ENCODE peak calls at places on chromosomes 16 and 17, in six cellular contexts. R is heart left ventricle, X is WERI-Rb-1, O is astrocyte of the spinal cord, I is retinal pigment epithelial cell, V is suprapubic skin. U is an unnamed sample.

GRCh38 chr17:79047291-79047920 is 23.4 kb downstream of the C1QTNF1 start:
- DNase-seq in R (no peak), I (no peak), X (no peak), V (no peak), O (no peak), U (no peak)

GRCh38 chr17:4599505-4600281 is 15.4 kb downstream of the SMTNL2 start:
- DNase-seq in V (no peak), I (no peak), O (peak; percentile 53), R (peak; percentile 71), X (peak; percentile 75), U (no peak)

GRCh38 chr16:67549240-67549639 is 13.1 kb upstream of the CTCF start:
- DNase-seq in I (no peak), X (no peak), O (no peak), V (no peak), R (no peak), U (no peak)

GRCh38 chr17:35094902-35095301 is 24.8 kb downstream of the RAD51D start:
- DNase-seq in O (peak; percentile 85), R (no peak), X (no peak), I (no peak), V (no peak), U (peak; percentile 60)

GRCh38 chr17:63774141-63774981 is at the start of gene DDX42:
- DNase-seq in X (peak; percentile 96), R (peak; percentile 93), V (peak; percentile 93), O (peak; percentile 70), I (peak; percentile 24), U (peak; percentile 22)

GRCh38 chr17:50833396-50834125 is 1.8 kb upstream of the WFIKKN2 start:
- DNase-seq in I (no peak), R (no peak), V (no peak), X (peak; percentile 93), O (no peak), U (no peak)

GRCh38 chr16:67397812-67398545 is 4.7 kb upstream of the TPPP3 start:
- DNase-seq in R (no peak), I (no peak), X (no peak), O (no peak), V (no peak), U (no peak)

GRCh38 chr16:27318399-27319256 is 4.9 kb downstream of the IL4R start:
- DNase-seq in R (peak; percentile 72), O (peak; percentile 70), I (no peak), V (peak; percentile 81), X (no peak), U (no peak)

GRCh38 chr17:34841467-34841866 is 119.8 kb downstream of the CCT6B start:
- DNase-seq in V (no peak), R (no peak), I (no peak), X (no peak), O (no peak), U (no peak)

GRCh38 chr17:35559495-35559894 is 1.1 kb downstream of the SLFN14 start:
- DNase-seq in V (no peak), R (no peak), I (no peak), O (no peak), X (no peak), U (no peak)

GRCh38 chr17:41659813-41660212 is 28.9 kb upstream of the EIF1 start:
- DNase-seq in X (no peak), O (no peak), V (no peak), I (no peak), R (peak; percentile 39), U (no peak)

GRCh38 chr16:83792391-83792790 is 15.4 kb upstream of the HSBP1 start:
- DNase-seq in R (no peak), V (no peak), O (no peak), X (peak; percentile 8), I (no peak), U (no peak)
- TF ChIP-seq CTCF in R (no peak), V (no peak), O (no peak), X (no peak), I (no peak), U (no peak)

GRCh38 chr17:21005803-21006202 is 37.0 kb downstream of the USP22 start:
- DNase-seq in X (no peak), O (no peak), V (no peak), I (no peak), R (no peak), U (no peak)
- TF ChIP-seq CTCF in X (no peak), O (no peak), V (no peak), I (no peak), R (no peak), U (no peak)

DNA sequence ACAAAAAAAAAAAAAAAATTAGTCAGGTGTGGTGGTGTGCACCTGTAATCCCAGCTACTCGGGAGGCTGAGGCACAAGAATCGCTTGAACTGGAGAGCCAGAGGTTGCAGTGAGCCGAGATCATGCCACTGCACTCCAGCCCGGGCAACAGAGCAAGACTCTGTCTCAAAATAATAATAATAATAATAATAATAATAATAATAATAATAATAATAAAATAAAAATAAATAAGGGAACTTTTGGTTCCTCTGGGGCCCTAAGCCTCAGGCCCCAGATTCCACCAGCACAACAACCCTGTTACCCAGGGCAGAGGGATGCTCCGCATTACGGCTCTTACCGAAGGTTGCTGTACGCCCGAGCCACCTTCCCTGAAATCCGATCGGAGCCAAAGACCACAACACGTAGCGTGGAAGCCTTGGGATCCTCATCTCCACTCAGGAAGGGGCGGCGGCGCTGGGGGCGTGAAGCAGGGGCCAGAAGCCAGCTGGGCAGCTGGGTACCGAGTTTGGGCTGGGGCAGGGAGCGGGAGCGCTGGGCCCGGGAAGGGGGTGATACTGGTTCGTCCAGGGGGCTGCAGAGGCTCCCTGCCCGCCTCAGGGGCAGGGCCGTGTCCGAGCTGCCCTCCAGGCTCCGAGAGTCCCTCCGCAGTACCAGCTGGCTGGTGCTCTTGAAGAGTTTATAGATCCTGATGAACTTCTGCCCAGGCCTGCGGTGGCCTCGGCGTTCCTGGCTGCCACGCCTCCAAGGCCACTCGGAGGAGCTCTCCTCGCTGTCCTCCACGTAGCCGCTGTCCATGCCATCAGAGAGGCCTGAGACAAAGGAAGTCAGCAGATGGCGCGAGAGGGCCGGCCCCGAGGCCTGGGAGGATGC is 20.6 kb upstream of the PIK3R6 start:
- DNase-seq in R (peak; percentile 80), I (no peak), X (peak; percentile 94), V (no peak), O (peak; percentile 16), U (no peak)
- TF ChIP-seq CTCF in R (peak; percentile 44), I (peak; percentile 32), X (peak; percentile 87), V (no peak), O (peak; percentile 60), U (peak; percentile 46)

GRCh38 chr16:17831330-17831729 is 360.6 kb upstream of the XYLT1 start:
- DNase-seq in X (peak; percentile 10), R (no peak), O (no peak), I (no peak), V (no peak), U (no peak)

GRCh38 chr16:17832738-17833137 is 362.0 kb upstream of the XYLT1 start:
- DNase-seq in I (no peak), X (no peak), O (no peak), R (no peak), V (no peak), U (no peak)

GRCh38 chr16:17835118-17835949 is 364.6 kb upstream of the XYLT1 start:
- DNase-seq in R (no peak), O (no peak), X (no peak), V (no peak), I (no peak), U (no peak)

GRCh38 chr16:17839272-17839671 is 368.5 kb upstream of the XYLT1 start:
- DNase-seq in I (no peak), O (no peak), V (no peak), R (no peak), X (no peak), U (peak; percentile 18)

GRCh38 chr16:17836868-17837602 is 366.3 kb upstream of the XYLT1 start:
- DNase-seq in R (no peak), V (no peak), I (peak; percentile 83), O (peak; percentile 98), X (peak; percentile 16), U (peak; percentile 97)
- TF ChIP-seq CTCF in R (no peak), V (no peak), I (no peak), O (no peak), X (no peak), U (no peak)

GRCh38 chr17:66661411-66661843 is 173.5 kb upstream of the CACNG5 start:
- DNase-seq in V (no peak), I (no peak), O (peak; percentile 52), X (no peak), R (no peak), U (no peak)

GRCh38 chr17:66664336-66664735 is 170.6 kb upstream of the CACNG5 start:
- DNase-seq in O (no peak), X (no peak), I (no peak), R (no peak), V (no peak), U (no peak)

GRCh38 chr17:66662496-66662895 is 172.4 kb upstream of the CACNG5 start:
- DNase-seq in V (no peak), X (no peak), R (no peak), I (no peak), O (no peak), U (no peak)

GRCh38 chr17:66661857-66662256 is 173.1 kb upstream of the CACNG5 start:
- DNase-seq in X (no peak), R (no peak), V (no peak), O (no peak), I (no peak), U (no peak)

GRCh38 chr17:66663041-66663494 is 171.8 kb upstream of the CACNG5 start:
- DNase-seq in O (no peak), R (no peak), X (peak; percentile 15), V (no peak), I (no peak), U (no peak)
- TF ChIP-seq CTCF in O (no peak), R (no peak), X (no peak), V (no peak), I (no peak), U (no peak)

GRCh38 chr17:30176845-30177244 is 58.7 kb downstream of the SLC6A4 start:
- DNase-seq in R (no peak), O (no peak), V (no peak), X (no peak), I (no peak), U (no peak)

GRCh38 chr17:30172560-30172959 is 55.9 kb downstream of the NSRP1 start:
- DNase-seq in V (no peak), R (no peak), O (no peak), X (no peak), I (no peak), U (no peak)

GRCh38 chr17:30174556-30174955 is 57.9 kb downstream of the NSRP1 start:
- DNase-seq in V (no peak), R (no peak), O (no peak), I (no peak), X (no peak), U (no peak)

GRCh38 chr17:30170415-30170987 is 53.9 kb downstream of the NSRP1 start:
- DNase-seq in X (no peak), V (no peak), I (no peak), O (no peak), R (no peak), U (no peak)

GRCh38 chr17:30173649-30174048 is 57.0 kb downstream of the NSRP1 start:
- DNase-seq in V (no peak), X (no peak), I (no peak), O (no peak), R (no peak), U (no peak)
- TF ChIP-seq CTCF in V (no peak), X (no peak), I (no peak), O (no peak), R (no peak), U (no peak)

U was measured in astrocyte of the cerebellum.